ENCODE peak calls at places on chromosomes 3 and 15, in five cellular contexts. One of them, this sample, is unnamed.
A peak's percentile ranks its signal among the peaks of the same experiment; 100 is the strongest.

GRCh38 chr3:196499807-196500524 is 3.6 kb downstream of the RNF168 start:
- DNase-seq in ovary: no peak
- DNase-seq in H54: no peak
- DNase-seq in CD8-positive, alpha-beta memory T cell: no peak
- DNase-seq in Calu3: no peak
- DNase-seq in this sample: no peak

GRCh38 chr3:69426905-69427304 is 41.0 kb upstream of the FRMD4B start:
- DNase-seq in ovary: no peak
- DNase-seq in H54: no peak
- DNase-seq in CD8-positive, alpha-beta memory T cell: no peak
- DNase-seq in Calu3: no peak
- DNase-seq in this sample: no peak

GRCh38 chr3:102332205-102332604 is 102.6 kb upstream of the ZPLD1 start:
- DNase-seq in ovary: no peak
- DNase-seq in H54: no peak
- DNase-seq in CD8-positive, alpha-beta memory T cell: no peak
- DNase-seq in Calu3: no peak
- DNase-seq in this sample: no peak

GRCh38 chr15:75620776-75621536 is 4.6 kb downstream of the SNUPN start:
- DNase-seq in ovary: peak; percentile 84
- DNase-seq in H54: peak; percentile 53
- DNase-seq in CD8-positive, alpha-beta memory T cell: no peak
- DNase-seq in Calu3: peak; percentile 34
- DNase-seq in this sample: no peak

GRCh38 chr3:170117134-170117533 is 64.4 kb downstream of the PHC3 start:
- DNase-seq in ovary: no peak
- DNase-seq in H54: peak; percentile 4
- DNase-seq in CD8-positive, alpha-beta memory T cell: no peak
- DNase-seq in Calu3: no peak
- DNase-seq in this sample: no peak

GRCh38 chr3:114745322-114746240 is 401.5 kb downstream of the ZBTB20 start:
- DNase-seq in ovary: no peak
- DNase-seq in H54: peak; percentile 20
- DNase-seq in CD8-positive, alpha-beta memory T cell: no peak
- DNase-seq in Calu3: peak; percentile 42
- DNase-seq in this sample: no peak

GRCh38 chr15:75776075-75776443 is 63.4 kb upstream of the CSPG4 start:
- DNase-seq in ovary: no peak
- DNase-seq in H54: no peak
- DNase-seq in CD8-positive, alpha-beta memory T cell: no peak
- DNase-seq in Calu3: peak; percentile 25
- DNase-seq in this sample: no peak

GRCh38 chr3:174102274-174102673 is 704.7 kb downstream of the NLGN1 start:
- DNase-seq in ovary: no peak
- DNase-seq in H54: no peak
- DNase-seq in CD8-positive, alpha-beta memory T cell: no peak
- DNase-seq in Calu3: no peak
- DNase-seq in this sample: no peak

GRCh38 chr15:78437107-78437761 is 782 bp upstream of the IREB2 start:
- DNase-seq in ovary: no peak
- DNase-seq in H54: no peak
- DNase-seq in CD8-positive, alpha-beta memory T cell: no peak
- DNase-seq in Calu3: no peak
- DNase-seq in this sample: peak; percentile 5

GRCh38 chr15:66084704-66085103 is 168.8 kb downstream of the MEGF11 start:
- DNase-seq in ovary: no peak
- DNase-seq in H54: no peak
- DNase-seq in CD8-positive, alpha-beta memory T cell: no peak
- DNase-seq in Calu3: no peak
- DNase-seq in this sample: no peak

GRCh38 chr15:99275525-99276128 is 24.3 kb downstream of the LRRC28 start:
- DNase-seq in ovary: no peak
- DNase-seq in H54: no peak
- DNase-seq in CD8-positive, alpha-beta memory T cell: no peak
- DNase-seq in Calu3: no peak
- DNase-seq in this sample: no peak

GRCh38 chr3:80244390-80244789 is 476.6 kb upstream of the ROBO1 start:
- DNase-seq in ovary: no peak
- DNase-seq in H54: no peak
- DNase-seq in CD8-positive, alpha-beta memory T cell: no peak
- DNase-seq in Calu3: no peak
- DNase-seq in this sample: no peak

GRCh38 chr15:40240619-40241304 is 1.9 kb downstream of the PAK6 start:
- DNase-seq in ovary: no peak
- DNase-seq in H54: no peak
- DNase-seq in CD8-positive, alpha-beta memory T cell: peak; percentile 38
- DNase-seq in Calu3: no peak
- DNase-seq in this sample: no peak

GRCh38 chr3:184567924-184568590 is 6.5 kb downstream of the EPHB3 start:
- DNase-seq in ovary: no peak
- DNase-seq in H54: no peak
- DNase-seq in CD8-positive, alpha-beta memory T cell: no peak
- DNase-seq in Calu3: no peak
- DNase-seq in this sample: no peak

GRCh38 chr3:61521229-61521628 is 40.1 kb upstream of the PTPRG start:
- DNase-seq in ovary: no peak
- DNase-seq in H54: no peak
- DNase-seq in CD8-positive, alpha-beta memory T cell: no peak
- DNase-seq in Calu3: no peak
- DNase-seq in this sample: no peak

This sample was measured in CD4-positive, CD25-positive, alpha-beta regulatory T cell.